ENCODE peak calls at places on chromosomes 1 and 21, in six cellular contexts. C is CD8-positive, alpha-beta T cell; I is A549; U is fibroblast of pulmonary artery; L is myocyte; Z is NCI-H2081 treated with DMSO at 0.1 percent for 48 hours. M is an unnamed sample.

GRCh38 chr1:248823517-248824001 is 2.2 kb downstream of the SH3BP5L start:
- DNase-seq in U (peak; percentile 42), I (no peak), Z (no peak), L (peak; percentile 83), C (no peak), M (no peak)

GRCh38 chr1:56313560-56313959 is 265.8 kb downstream of the PLPP3 start:
- DNase-seq in C (no peak), L (no peak), I (no peak), U (no peak), Z (no peak), M (no peak)

GRCh38 chr1:183090386-183091006 is 67.3 kb downstream of the LAMC1 start:
- DNase-seq in Z (no peak), U (peak; percentile 83), I (no peak), L (no peak), C (no peak), M (no peak)

GRCh38 chr1:92862605-92863004 is 30.8 kb downstream of the RPL5 start:
- DNase-seq in L (no peak), Z (no peak), C (no peak), I (no peak), U (no peak), M (no peak)

GRCh38 chr21:42118901-42119300 is 47.8 kb downstream of the UMODL1 start:
- DNase-seq in U (no peak), Z (no peak), L (peak; percentile 43), C (no peak), I (no peak), M (peak; percentile 80)

GRCh38 chr1:247906504-247907047 is 11.2 kb downstream of the OR2W3 start:
- DNase-seq in L (peak; percentile 32), C (no peak), I (no peak), U (peak; percentile 23), Z (no peak), M (no peak)

GRCh38 chr1:101438359-101438758 is 201.5 kb downstream of the S1PR1 start:
- DNase-seq in Z (no peak), L (peak; percentile 5), U (peak; percentile 21), C (no peak), I (no peak), M (no peak)

GRCh38 chr1:192160186-192160585 is 1.9 kb downstream of the RGS18 start:
- DNase-seq in I (no peak), Z (no peak), C (no peak), L (peak; percentile 6), U (no peak), M (no peak)

GRCh38 chr1:242506724-242507123 is 17.8 kb downstream of the PLD5 start:
- DNase-seq in I (no peak), C (no peak), L (no peak), Z (no peak), U (no peak), M (no peak)

GRCh38 chr1:25700124-25700523 is 83.5 kb downstream of the MAN1C1 start:
- DNase-seq in L (peak; percentile 57), U (peak; percentile 80), I (no peak), C (no peak), Z (no peak), M (no peak)

GRCh38 chr21:26918318-26919065 is 48.4 kb downstream of the ADAMTS5 start:
- DNase-seq in C (no peak), U (no peak), L (peak; percentile 56), Z (no peak), I (no peak), M (no peak)

GRCh38 chr1:229822026-229822425 is 196.0 kb downstream of the URB2 start:
- DNase-seq in L (no peak), U (peak; percentile 5), I (no peak), C (no peak), Z (no peak), M (no peak)

GRCh38 chr1:66533804-66534745 is at the start of gene SGIP1:
- DNase-seq in L (peak; percentile 59), C (no peak), Z (peak; percentile 70), U (peak; percentile 79), I (no peak), M (peak; percentile 67)